ENCODE peak calls at places on chromosomes 1 and 21, in nine cellular contexts. T is iPS-NIHi11, U is left ventricle myocardium inferior, M is AG08396, S is activated B cell treated with CpG ODN at 0.5 μM for 24 hours, F is left cardiac atrium, X is AG09319, C is kidney tubule cell, G is NCI-H187. A is an unnamed sample.

GRCh38 chr1:158400901-158401300 is 1.6 kb upstream of the OR10T2 start:
- DNase-seq in C (no peak), X (no peak), M (no peak), T (no peak), U (no peak), F (no peak), S (no peak), G (no peak), A (no peak)

GRCh38 chr1:9315411-9316079 is 22.9 kb downstream of the SPSB1 start:
- DNase-seq in C (peak; percentile 64), M (peak; percentile 69), S (no peak), T (no peak), X (peak; percentile 74), G (no peak), U (peak; percentile 13), F (no peak), A (no peak)

GRCh38 chr1:244221961-244222360 is 170.9 kb downstream of the ZBTB18 start:
- DNase-seq in F (no peak), G (no peak), U (no peak), C (no peak), T (no peak), S (no peak), X (no peak), M (no peak), A (no peak)

GRCh38 chr1:241411056-241411775 is 54.2 kb upstream of the RGS7 start:
- DNase-seq in U (no peak), G (no peak), M (peak; percentile 11), T (no peak), F (no peak), X (peak; percentile 86), S (no peak), C (peak; percentile 80), A (no peak)

GRCh38 chr1:190328361-190328760 is 149.3 kb downstream of the BRINP3 start:
- DNase-seq in S (no peak), X (no peak), T (no peak), C (no peak), M (peak; percentile 8), U (no peak), F (no peak), G (no peak), A (no peak)

GRCh38 chr1:57132993-57133614 is 167.3 kb upstream of the C8B start:
- DNase-seq in U (no peak), T (no peak), S (no peak), X (no peak), F (no peak), M (no peak), C (no peak), G (no peak), A (no peak)

GRCh38 chr1:63087966-63088365 is 234.4 kb upstream of the FOXD3 start:
- DNase-seq in C (no peak), F (no peak), S (no peak), T (peak; percentile 54), U (no peak), M (no peak), X (no peak), G (no peak), A (no peak)

GRCh38 chr21:26965091-26965566 is 1.8 kb downstream of the ADAMTS5 start:
- DNase-seq in G (no peak), M (no peak), T (no peak), S (no peak), X (no peak), C (no peak), F (no peak), U (no peak), A (no peak)

GRCh38 chr1:245099401-245099800 is 55.4 kb upstream of the KIF26B start:
- DNase-seq in M (no peak), S (no peak), U (no peak), X (no peak), T (no peak), G (no peak), F (no peak), C (no peak), A (no peak)